ENCODE peak calls at places on chromosomes 4 and X, in eight cellular contexts. J, G, M, V, W, S, X and L are unnamed samples.

GRCh38 chr4:11428161-11428700 is 463 bp downstream of the HS3ST1 start:
- ATAC-seq in S (peak), W (no peak), J (peak), V (peak), X (peak), M (no peak), G (peak), L (no peak)

GRCh38 chr4:40918330-40918729 is 168.6 kb downstream of the NSUN7 start:
- ATAC-seq in S (peak), X (no peak), V (no peak), G (peak), J (peak), W (peak), M (peak), L (peak)

GRCh38 chr4:5836943-5837342 is 55.9 kb downstream of the CRMP1 start:
- ATAC-seq in G (no peak), J (no peak), W (no peak), X (no peak), M (peak), V (no peak), S (no peak), L (no peak)

GRCh38 chr4:4492161-4492847 is 49.5 kb downstream of the STX18 start:
- ATAC-seq in M (peak), W (no peak), V (no peak), G (no peak), S (no peak), X (no peak), J (no peak), L (no peak)

GRCh38 chr4:53175640-53176039 is 190.2 kb downstream of the SCFD2 start:
- ATAC-seq in M (no peak), S (no peak), V (peak), J (no peak), W (no peak), G (no peak), X (no peak), L (no peak)

GRCh38 chrX:115018944-115019343 is 1.5 kb upstream of the IL13RA2 start:
- ATAC-seq in X (no peak), J (no peak), V (peak), G (no peak), W (no peak), M (no peak), S (no peak), L (no peak)

GRCh38 chr4:123216946-123217345 is 179.6 kb upstream of the SPRY1 start:
- ATAC-seq in V (no peak), G (no peak), S (no peak), M (no peak), J (no peak), W (no peak), X (no peak), L (no peak)

GRCh38 chrX:17242470-17242869 is 132.5 kb upstream of the NHS start:
- ATAC-seq in S (no peak), X (no peak), V (peak), J (peak), M (peak), G (no peak), W (no peak), L (peak)

GRCh38 chr4:7710576-7711329 is 228.9 kb downstream of the AFAP1 start:
- ATAC-seq in W (no peak), M (no peak), J (no peak), G (no peak), V (no peak), X (no peak), S (no peak), L (no peak)

GRCh38 chr4:79065262-79065661 is 126.0 kb upstream of the PAQR3 start:
- ATAC-seq in G (peak), W (peak), J (no peak), S (no peak), X (no peak), V (no peak), M (no peak), L (no peak)